ENCODE peak calls at places on chromosomes 7 and 10, in five cellular contexts. F is H1, N is HepG2, O is K562, H is GM12878. D is an unnamed sample. For H3K4me1, the result is how much of the 10 kb centered on the place peaks cover.

GRCh38 chr7:31073486-31074383 is 21.6 kb downstream of the ADCYAP1R1 start:
- DNase-seq in F (no peak), N (no peak), O (no peak), H (no peak), D (no peak)

GRCh38 chr10:114274616-114275453 is 35.8 kb downstream of the VWA2 start:
- DNase-seq in F (no peak), N (no peak), O (no peak), H (no peak), D (no peak)

GRCh38 chr7:75039166-75039565 is 34.4 kb downstream of the RCC1L start:
- DNase-seq in F (no peak), N (no peak), O (no peak), H (no peak), D (no peak)

GRCh38 chr10:44935201-44935960 is 24.2 kb upstream of the RASSF4 start:
- DNase-seq in F (no peak), N (peak), O (no peak), H (no peak), D (no peak)

GRCh38 chr7:17044396-17044795 is 162.6 kb upstream of the AGR3 start:
- DNase-seq in F (no peak), N (peak), O (peak), H (no peak), D (no peak)

GRCh38 chr10:86086418-86086817 is 280.2 kb downstream of the GRID1 start:
- DNase-seq in F (no peak), N (no peak), O (no peak), H (no peak), D (no peak)

GRCh38 chr10:79282388-79282787 is 64.9 kb upstream of the PPIF start:
- DNase-seq in F (no peak), N (no peak), O (no peak), H (no peak), D (no peak)

GRCh38 chr10:79382491-79382941 is 35.2 kb downstream of the PPIF start:
- DNase-seq in F (no peak), N (no peak), O (peak), H (no peak), D (no peak)

GRCh38 chr7:108007280-108007679 is 4.3 kb upstream of the LAMB1 start:
- DNase-seq in F (no peak), N (no peak), O (no peak), H (no peak), D (no peak)

GRCh38 chr10:102845352-102845902 is 8.2 kb upstream of the CYP17A1 start:
- DNase-seq in F (no peak), N (no peak), O (no peak), H (no peak), D (no peak)

GRCh38 chr10:26249681-26250080 is 33.1 kb downstream of the GAD2 start:
- DNase-seq in F (no peak), N (no peak), O (no peak), H (no peak), D (no peak)

GRCh38 chr10:127354992-127355391 is 158.6 kb upstream of the INSYN2A start:
- DNase-seq in F (no peak), N (no peak), O (no peak), H (no peak), D (no peak)

GRCh38 chr7:98223898-98224700 is 12.9 kb downstream of the BHLHA15 start:
- DNase-seq in F (no peak), N (no peak), O (peak), H (no peak), D (no peak)

GRCh38 chr10:129365767-129366400 is 101.2 kb upstream of the MGMT start:
- DNase-seq in F (no peak), N (no peak), O (peak), H (no peak), D (no peak)

GRCh38 chr10:32795598-32796183 is 162.3 kb downstream of the ITGB1 start:
- DNase-seq in F (no peak), N (peak), O (peak), H (peak), D (peak)

GRCh38 chr7:16484453-16485158 is 19.1 kb upstream of the SOSTDC1 start:
- DNase-seq in F (no peak), N (peak), O (no peak), H (no peak), D (peak)

GRCh38 chr7:128796325-128796724 is 4.6 kb downstream of the CCDC136 start:
- DNase-seq in F (no peak), N (no peak), O (no peak), H (no peak), D (no peak)

GRCh38 chr10:113991091-113991860 is 52.4 kb upstream of the ADRB1 start:
- DNase-seq in F (no peak), N (no peak), O (no peak), H (no peak), D (no peak)

GRCh38 chr7:129951076-129952011 is 1.4 kb downstream of the UBE2H start:
- DNase-seq in F (no peak), N (no peak), O (peak), H (no peak), D (no peak)

GRCh38 chr7:151003572-151003971 is 12.8 kb downstream of the NOS3 start:
- DNase-seq in F (no peak), N (no peak), O (peak), H (no peak), D (no peak)

GRCh38 chr10:5491477-5491876 is 7.9 kb downstream of the CALML5 start:
- DNase-seq in F (no peak), N (no peak), O (no peak), H (no peak), D (no peak)

GRCh38 chr10:102334106-102334505 is 61.4 kb upstream of the NFKB2 start:
- DNase-seq in F (no peak), N (no peak), O (no peak), H (no peak), D (no peak)

GRCh38 chr10:84524435-84524834 is 196.0 kb downstream of the CCSER2 start:
- DNase-seq in F (no peak), N (no peak), O (no peak), H (no peak), D (no peak)

GRCh38 chr10:84522612-84523462 is 194.4 kb downstream of the CCSER2 start:
- DNase-seq in F (no peak), N (no peak), O (no peak), H (no peak), D (no peak)

GRCh38 chr10:84525120-84525806 is 196.9 kb downstream of the CCSER2 start:
- DNase-seq in F (no peak), N (peak), O (peak), H (no peak), D (no peak)

GRCh38 chr10:84521468-84521867 is 193.1 kb downstream of the CCSER2 start:
- DNase-seq in F (no peak), N (no peak), O (no peak), H (no peak), D (no peak)

DNA sequence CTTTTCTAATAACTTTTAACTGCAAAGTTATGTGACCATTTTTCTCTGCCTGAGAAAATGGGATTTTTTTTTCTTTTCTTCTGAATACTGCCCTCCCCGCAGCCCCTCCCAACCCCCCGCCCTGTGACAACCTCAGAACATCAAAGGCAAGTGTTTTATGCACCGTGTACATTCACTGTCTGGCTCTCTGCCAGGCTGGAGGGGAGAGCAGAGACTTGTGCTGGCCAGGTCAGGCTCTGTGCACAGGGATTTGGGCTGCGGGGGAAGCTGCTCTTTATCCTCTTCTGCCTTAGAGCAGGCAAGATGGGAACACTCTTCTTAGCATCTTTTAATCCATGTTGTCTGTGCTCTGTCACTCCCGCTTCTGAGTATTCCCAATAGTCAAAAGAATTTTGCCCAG is 195.1 kb downstream of the CCSER2 start:
- DNase-seq in F (no peak), N (peak), O (no peak), H (no peak), D (no peak)
- TF ChIP-seq KDM1A in F (no peak), N (no peak), O (no peak), H (no peak), D (no peak)

GRCh38 chr10:72254891-72255568 is 18.7 kb upstream of the DDIT4 start:
- DNase-seq in F (no peak), N (no peak), O (peak), H (no peak), D (peak)
- H3K4me1 ChIP-seq in F (under half), N (half or more), O (under half), H (half or more), D (half or more)

DNA sequence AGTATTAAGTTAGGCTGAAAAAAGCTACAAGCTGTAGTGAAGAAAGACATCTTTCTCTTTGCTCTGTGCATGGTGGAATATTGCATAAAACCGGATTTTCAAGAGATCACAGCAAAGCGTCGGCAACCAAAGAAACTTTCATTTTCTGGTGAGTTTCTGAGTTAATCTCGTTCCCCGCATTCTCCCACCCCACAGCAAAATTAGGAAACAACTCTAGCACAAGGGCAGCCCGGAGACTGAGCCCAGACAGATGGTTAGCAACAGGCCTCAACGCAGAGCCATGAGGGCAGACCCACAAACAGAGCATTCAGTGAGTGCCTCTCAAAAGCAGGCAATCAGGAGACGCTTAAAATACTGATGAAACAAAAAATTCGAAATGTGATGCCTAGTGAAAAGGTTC is 396.1 kb upstream of the KLF6 start:
- DNase-seq in F (no peak), N (no peak), O (no peak), H (no peak), D (no peak)
- TF ChIP-seq KDM1A in F (no peak), N (no peak), O (no peak), H (no peak), D (no peak)

GRCh38 chr10:124721295-124722052 is 22.7 kb downstream of the FAM53B start:
- DNase-seq in F (no peak), N (no peak), O (no peak), H (no peak), D (no peak)

GRCh38 chr10:124717358-124717757 is 26.8 kb downstream of the FAM53B start:
- DNase-seq in F (no peak), N (no peak), O (no peak), H (no peak), D (no peak)

GRCh38 chr10:124715479-124715878 is 28.7 kb downstream of the FAM53B start:
- DNase-seq in F (no peak), N (no peak), O (no peak), H (no peak), D (no peak)

GRCh38 chr10:124719213-124719851 is 24.8 kb downstream of the FAM53B start:
- DNase-seq in F (no peak), N (no peak), O (peak), H (peak), D (no peak)

GRCh38 chr10:124717911-124718734 is 26.1 kb downstream of the FAM53B start:
- DNase-seq in F (no peak), N (no peak), O (peak), H (peak), D (no peak)
- H3K4me1 ChIP-seq in F (under half), N (half or more), O (under half), H (half or more), D (under half)

GRCh38 chr7:33744293-33744692 is 161.0 kb upstream of the BMPER start:
- DNase-seq in F (no peak), N (peak), O (peak), H (no peak), D (peak)

GRCh38 chr7:33743594-33743993 is 161.7 kb upstream of the BMPER start:
- DNase-seq in F (no peak), N (no peak), O (no peak), H (no peak), D (no peak)

GRCh38 chr7:33748793-33749192 is 156.5 kb upstream of the BMPER start:
- DNase-seq in F (no peak), N (no peak), O (no peak), H (no peak), D (no peak)

GRCh38 chr7:33742999-33743587 is 162.2 kb upstream of the BMPER start:
- DNase-seq in F (no peak), N (no peak), O (no peak), H (no peak), D (no peak)

GRCh38 chr7:33745934-33746333 is 159.4 kb upstream of the BMPER start:
- DNase-seq in F (no peak), N (no peak), O (no peak), H (no peak), D (no peak)
- TF ChIP-seq KDM1A in F (no peak), N (no peak), O (no peak), H (no peak), D (no peak)

GRCh38 chr10:75136346-75136745 is 24.9 kb downstream of the SAMD8 start:
- DNase-seq in F (no peak), N (peak), O (no peak), H (no peak), D (no peak)
- H3K4me1 ChIP-seq in F (under half), N (under half), O (under half), H (under half), D (under half)

GRCh38 chr7:66518151-66518691 is 110.5 kb upstream of the KCTD7 start:
- DNase-seq in F (no peak), N (no peak), O (peak), H (no peak), D (no peak)
- TF ChIP-seq KDM1A in F (no peak), N (no peak), O (no peak), H (no peak), D (no peak)